ENCODE peak calls at places on chromosomes 4 and X, in five cellular contexts. N is activated T-helper 1 cell treated with Interleukin-2 at 50 U/mL for 16 hours, M is fibroblast of lung, Q is adipocyte, K is GM13976. L is an unnamed sample.

GRCh38 chrX:2917767-2918166 is 11.4 kb downstream of the ARSD start:
- DNase-seq in N (no peak), M (no peak), Q (no peak), K (no peak), L (no peak)

GRCh38 chrX:138765061-138765460 is 53.5 kb upstream of the FGF13 start:
- DNase-seq in N (no peak), M (peak), Q (no peak), K (no peak), L (no peak)

GRCh38 chr4:7434141-7434765 is 477 bp downstream of the PSAPL1 start:
- DNase-seq in N (no peak), M (no peak), Q (no peak), K (no peak), L (no peak)

GRCh38 chrX:139724626-139725025 is 16.7 kb upstream of the MCF2 start:
- DNase-seq in N (no peak), M (peak), Q (no peak), K (no peak), L (no peak)

GRCh38 chr4:48027653-48028052 is 11.1 kb downstream of the NIPAL1 start:
- DNase-seq in N (no peak), M (no peak), Q (no peak), K (peak), L (no peak)

GRCh38 chrX:118495958-118496762 is 545 bp downstream of the DOCK11 start:
- DNase-seq in N (peak), M (peak), Q (peak), K (peak), L (peak)

GRCh38 chr4:186948361-186949291 is 225.0 kb upstream of the FAT1 start:
- DNase-seq in N (no peak), M (peak), Q (peak), K (no peak), L (no peak)

GRCh38 chr4:23401572-23401971 is 488.3 kb downstream of the PPARGC1A start:
- DNase-seq in N (no peak), M (peak), Q (no peak), K (no peak), L (no peak)

GRCh38 chr4:76866641-76867040 is 31.3 kb downstream of the SOWAHB start:
- DNase-seq in N (no peak), M (peak), Q (no peak), K (no peak), L (no peak)

GRCh38 chr4:173415885-173416658 is 17.2 kb upstream of the SCRG1 start:
- DNase-seq in N (no peak), M (no peak), Q (no peak), K (no peak), L (no peak)

L was measured in T-helper 22 cell.